ENCODE peak calls at places on chromosome 14, in six cellular contexts. One of them, this sample, is unnamed.

GRCh38 chr14:23865502-23865901 is 88.1 kb upstream of the DHRS4 start:
- DNase-seq in HCT116: no peak
- DNase-seq in suprapubic skin: no peak
- DNase-seq in GM23338: no peak
- DNase-seq in stomach: no peak
- DNase-seq in K562: no peak
- DNase-seq in this sample: no peak

GRCh38 chr14:50344116-50344775 is 32.1 kb downstream of the DMAC2L start:
- DNase-seq in stomach: no peak
- DNase-seq in GM23338: no peak
- DNase-seq in HCT116: no peak
- DNase-seq in suprapubic skin: no peak
- DNase-seq in K562: no peak
- DNase-seq in this sample: no peak

GRCh38 chr14:53955234-53955556 is 1.4 kb downstream of the BMP4 start:
- DNase-seq in K562: no peak
- DNase-seq in GM23338: peak; percentile 60
- DNase-seq in HCT116: no peak
- DNase-seq in suprapubic skin: peak; percentile 65
- DNase-seq in stomach: no peak
- DNase-seq in this sample: no peak

GRCh38 chr14:100619382-100620305 is 32.4 kb upstream of the BEGAIN start:
- DNase-seq in HCT116: no peak
- DNase-seq in stomach: no peak
- DNase-seq in K562: no peak
- DNase-seq in GM23338: no peak
- DNase-seq in suprapubic skin: peak; percentile 39
- DNase-seq in this sample: no peak

GRCh38 chr14:85474431-85474830 is 55.5 kb upstream of the FLRT2 start:
- DNase-seq in GM23338: no peak
- DNase-seq in K562: no peak
- DNase-seq in HCT116: no peak
- DNase-seq in suprapubic skin: no peak
- DNase-seq in stomach: no peak
- DNase-seq in this sample: no peak

GRCh38 chr14:101457177-101457935 is 103.9 kb upstream of the DIO3 start:
- DNase-seq in GM23338: peak; percentile 59
- DNase-seq in suprapubic skin: no peak
- DNase-seq in K562: no peak
- DNase-seq in HCT116: no peak
- DNase-seq in stomach: no peak
- DNase-seq in this sample: no peak

GRCh38 chr14:101559624-101560533 is 1.4 kb upstream of the DIO3 start:
- DNase-seq in HCT116: no peak
- DNase-seq in K562: no peak
- DNase-seq in suprapubic skin: no peak
- DNase-seq in stomach: no peak
- DNase-seq in GM23338: peak; percentile 67
- DNase-seq in this sample: no peak

GRCh38 chr14:94768521-94769412 is 1.1 kb downstream of the GSC start:
- DNase-seq in stomach: no peak
- DNase-seq in GM23338: peak; percentile 72
- DNase-seq in suprapubic skin: no peak
- DNase-seq in K562: no peak
- DNase-seq in HCT116: no peak
- DNase-seq in this sample: no peak

GRCh38 chr14:29092121-29092520 is 325.5 kb downstream of the FOXG1 start:
- DNase-seq in stomach: no peak
- DNase-seq in K562: no peak
- DNase-seq in suprapubic skin: no peak
- DNase-seq in GM23338: no peak
- DNase-seq in HCT116: no peak
- DNase-seq in this sample: no peak

GRCh38 chr14:96383445-96383844 is 8.5 kb upstream of the AK7 start:
- DNase-seq in GM23338: no peak
- DNase-seq in K562: no peak
- DNase-seq in suprapubic skin: no peak
- DNase-seq in HCT116: no peak
- DNase-seq in stomach: no peak
- DNase-seq in this sample: no peak

GRCh38 chr14:23568600-23569310 is 1.2 kb upstream of the AP1G2 start:
- DNase-seq in GM23338: peak; percentile 79
- DNase-seq in HCT116: no peak
- DNase-seq in suprapubic skin: peak; percentile 57
- DNase-seq in stomach: no peak
- DNase-seq in K562: no peak
- DNase-seq in this sample: no peak

GRCh38 chr14:65238456-65238855 is 136.1 kb upstream of the MAX start:
- DNase-seq in stomach: no peak
- DNase-seq in K562: no peak
- DNase-seq in HCT116: no peak
- DNase-seq in GM23338: no peak
- DNase-seq in suprapubic skin: no peak
- DNase-seq in this sample: no peak

GRCh38 chr14:65241125-65241752 is 138.9 kb upstream of the MAX start:
- DNase-seq in K562: no peak
- DNase-seq in suprapubic skin: no peak
- DNase-seq in GM23338: no peak
- DNase-seq in HCT116: no peak
- DNase-seq in stomach: no peak
- DNase-seq in this sample: no peak

GRCh38 chr14:65237956-65238355 is 135.6 kb upstream of the MAX start:
- DNase-seq in HCT116: no peak
- DNase-seq in suprapubic skin: no peak
- DNase-seq in stomach: peak; percentile 36
- DNase-seq in GM23338: peak; percentile 23
- DNase-seq in K562: peak; percentile 19
- DNase-seq in this sample: no peak

GRCh38 chr14:65239143-65239672 is 136.9 kb upstream of the MAX start:
- DNase-seq in suprapubic skin: no peak
- DNase-seq in GM23338: no peak
- DNase-seq in stomach: no peak
- DNase-seq in HCT116: no peak
- DNase-seq in K562: no peak
- DNase-seq in this sample: no peak

GRCh38 chr14:65239897-65240296 is 137.6 kb upstream of the MAX start:
- DNase-seq in stomach: no peak
- DNase-seq in K562: no peak
- DNase-seq in suprapubic skin: no peak
- DNase-seq in HCT116: no peak
- DNase-seq in GM23338: no peak
- DNase-seq in this sample: no peak
- H3K4me3 ChIP-seq in stomach: no peak overlapping the region
- H3K4me3 ChIP-seq in K562: no peak overlapping the region
- H3K4me3 ChIP-seq in suprapubic skin: no peak overlapping the region
- H3K4me3 ChIP-seq in HCT116: no peak overlapping the region
- H3K4me3 ChIP-seq in GM23338: no peak overlapping the region
- H3K4me3 ChIP-seq in this sample: no peak overlapping the region

GRCh38 chr14:75660630-75661498 is at the start of the genes ERG28 and TTLL5:
- DNase-seq in HCT116: peak; percentile 99
- DNase-seq in GM23338: peak; percentile 98
- DNase-seq in K562: peak; percentile 98
- DNase-seq in stomach: peak; percentile 98
- DNase-seq in suprapubic skin: peak; percentile 98
- DNase-seq in this sample: peak; percentile 99
- TF ChIP-seq POLR2AphosphoS5 in HCT116: peak; percentile 79
- TF ChIP-seq POLR2AphosphoS5 in GM23338: peak; percentile 87
- TF ChIP-seq POLR2AphosphoS5 in K562: no peak
- TF ChIP-seq POLR2AphosphoS5 in stomach: peak; percentile 65
- TF ChIP-seq POLR2AphosphoS5 in suprapubic skin: peak; percentile 22
- TF ChIP-seq POLR2AphosphoS5 in this sample: peak; percentile 19

GRCh38 chr14:68168460-68169109 is 349.0 kb downstream of the RAD51B start:
- DNase-seq in HCT116: no peak
- DNase-seq in stomach: no peak
- DNase-seq in GM23338: no peak
- DNase-seq in suprapubic skin: no peak
- DNase-seq in K562: no peak
- DNase-seq in this sample: no peak
- H3K4me1 ChIP-seq in HCT116: peaks cover 18% of the 10 kb centered on the region
- H3K4me1 ChIP-seq in stomach: peaks cover 94% of the 10 kb centered on the region
- H3K4me1 ChIP-seq in GM23338: no peaks in the 10 kb centered on the region
- H3K4me1 ChIP-seq in suprapubic skin: peaks cover 32% of the 10 kb centered on the region
- H3K4me1 ChIP-seq in K562: no peaks in the 10 kb centered on the region
- H3K4me1 ChIP-seq in this sample: no peaks in the 10 kb centered on the region

DNA sequence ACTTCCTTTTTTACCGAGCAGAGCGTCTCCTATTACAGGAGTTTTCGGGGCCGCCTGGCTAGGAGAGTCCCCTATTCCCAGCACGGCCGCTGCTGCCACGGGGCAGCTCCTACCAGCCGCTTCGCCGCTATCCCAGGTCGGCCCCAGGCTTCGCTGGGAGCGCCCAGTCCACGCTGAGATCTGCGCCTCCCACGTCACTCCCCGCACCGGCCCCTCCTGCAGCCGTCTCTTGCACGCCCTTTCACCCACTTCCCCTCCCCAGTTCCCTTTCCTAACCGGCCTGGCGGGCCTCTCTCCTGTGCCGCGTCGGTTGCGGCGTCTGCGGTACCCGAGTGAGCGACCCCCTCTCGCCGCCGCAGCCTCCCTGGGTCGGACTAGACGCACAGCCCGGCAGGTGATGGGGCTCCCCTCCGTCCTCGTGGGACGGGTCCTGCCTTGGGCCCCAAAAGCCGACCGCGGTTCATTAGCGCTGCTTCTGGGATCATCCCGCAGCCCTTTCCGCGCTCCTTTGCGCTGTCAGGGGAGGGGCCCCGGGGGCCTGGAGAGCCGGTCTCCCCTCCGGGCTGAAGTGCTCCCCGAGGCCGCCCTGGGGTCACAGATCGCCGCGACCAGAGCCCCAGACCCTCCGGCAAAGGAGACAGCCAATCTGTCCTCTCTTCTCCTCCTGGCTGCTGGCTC is 1318.4 kb downstream of the TMEM121 start:
- DNase-seq in GM23338: no peak
- DNase-seq in suprapubic skin: peak; percentile 82
- DNase-seq in HCT116: no peak
- DNase-seq in stomach: peak; percentile 64
- DNase-seq in K562: peak; percentile 4
- DNase-seq in this sample: no peak
- H3K4me3 ChIP-seq in GM23338: no peak overlapping the region
- H3K4me3 ChIP-seq in suprapubic skin: peak overlapping the region; percentile 44
- H3K4me3 ChIP-seq in HCT116: no peak overlapping the region
- H3K4me3 ChIP-seq in stomach: peak overlapping the region; percentile 50
- H3K4me3 ChIP-seq in K562: peak overlapping the region; percentile 10
- H3K4me3 ChIP-seq in this sample: peak overlapping the region; percentile 53

DNA sequence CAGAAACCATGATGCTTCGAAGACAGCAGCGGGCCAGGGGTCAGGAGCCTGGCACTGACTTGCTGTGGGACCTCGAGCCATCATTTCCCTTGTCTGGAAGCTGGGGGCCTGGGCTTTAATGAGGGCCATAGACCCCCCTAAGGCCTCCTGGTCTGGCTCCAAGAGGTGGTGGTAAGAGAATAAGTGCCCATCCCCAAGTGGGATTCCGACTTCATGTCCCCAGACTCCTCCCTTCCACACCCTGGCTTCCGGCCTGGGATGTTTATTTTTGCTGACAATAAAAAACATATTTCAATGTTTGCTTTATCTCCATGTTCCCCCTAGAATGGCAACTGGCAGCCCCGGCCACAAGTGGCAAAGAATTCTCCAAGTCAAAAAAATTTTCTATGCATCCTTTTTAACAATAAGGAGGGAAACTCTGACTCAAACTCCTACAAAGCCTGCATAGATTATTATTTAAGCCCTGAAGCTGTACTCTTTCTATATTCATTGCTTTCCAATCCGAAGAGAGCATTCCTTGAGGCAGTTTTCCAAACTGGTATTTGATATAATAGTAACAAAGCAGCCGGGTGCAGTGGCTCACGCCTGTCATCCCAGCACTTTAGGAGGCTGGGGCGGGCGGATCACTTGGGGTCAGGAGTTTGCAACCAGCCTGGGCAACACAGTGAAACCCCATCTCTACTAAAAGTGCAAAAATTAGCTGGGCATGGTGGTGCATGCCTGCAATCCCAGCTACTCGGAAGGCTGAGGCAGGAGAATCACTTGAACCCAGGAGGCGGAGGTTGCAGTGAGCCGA is 84.0 kb downstream of the ITPK1 start:
- DNase-seq in suprapubic skin: no peak
- DNase-seq in stomach: no peak
- DNase-seq in K562: no peak
- DNase-seq in HCT116: no peak
- DNase-seq in GM23338: no peak
- DNase-seq in this sample: no peak
- TF ChIP-seq POLR2AphosphoS5 in suprapubic skin: no peak
- TF ChIP-seq POLR2AphosphoS5 in stomach: no peak
- TF ChIP-seq POLR2AphosphoS5 in K562: no peak
- TF ChIP-seq POLR2AphosphoS5 in HCT116: no peak
- TF ChIP-seq POLR2AphosphoS5 in GM23338: no peak
- TF ChIP-seq POLR2AphosphoS5 in this sample: no peak

GRCh38 chr14:99597911-99598600 is 6.0 kb downstream of the CCDC85C start:
- DNase-seq in GM23338: no peak
- DNase-seq in suprapubic skin: no peak
- DNase-seq in K562: no peak
- DNase-seq in stomach: no peak
- DNase-seq in HCT116: no peak
- DNase-seq in this sample: no peak
- H3K4me1 ChIP-seq in GM23338: peaks cover 15% of the 10 kb centered on the region
- H3K4me1 ChIP-seq in suprapubic skin: peaks cover 52% of the 10 kb centered on the region
- H3K4me1 ChIP-seq in K562: peaks cover 19% of the 10 kb centered on the region
- H3K4me1 ChIP-seq in stomach: peaks cover 98% of the 10 kb centered on the region
- H3K4me1 ChIP-seq in HCT116: peaks cover 17% of the 10 kb centered on the region
- H3K4me1 ChIP-seq in this sample: peaks cover 8% of the 10 kb centered on the region

This sample was measured in breast epithelium.